ENCODE peak calls at places on chromosomes 7 and 10, in eight cellular contexts. K is dorsolateral prefrontal cortex, I is HFF-Myc, P is HFFc6, X is A172, C is ACHN, R is choroid plexus epithelial cell, D is substantia nigra. B is an unnamed sample.

GRCh38 chr10:97714401-97715258 is 1.1 kb downstream of the MARVELD1 start:
- DNase-seq in I (no peak), P (peak), C (peak), R (peak), D (no peak), X (peak), K (peak), B (no peak)

GRCh38 chr10:101843032-101843991 is at the start of gene KCNIP2:
- DNase-seq in R (no peak), C (no peak), P (no peak), I (no peak), D (no peak), K (peak), X (no peak), B (peak)

GRCh38 chr7:158241919-158242318 is 345.7 kb downstream of the PTPRN2 start:
- DNase-seq in P (no peak), I (no peak), K (no peak), X (no peak), R (no peak), D (no peak), C (no peak), B (no peak)

GRCh38 chr10:100969175-100970075 is at the start of gene SEMA4G:
- DNase-seq in D (no peak), P (no peak), I (no peak), X (no peak), C (peak), R (peak), K (no peak), B (peak)

GRCh38 chr7:119256001-119256400 is 1017.0 kb upstream of the KCND2 start:
- DNase-seq in C (no peak), R (no peak), I (no peak), P (no peak), K (no peak), X (no peak), D (no peak), B (no peak)

GRCh38 chr10:19785366-19785765 is 30.9 kb upstream of the PLXDC2 start:
- DNase-seq in K (no peak), P (no peak), I (no peak), R (no peak), C (no peak), D (no peak), X (no peak), B (no peak)

GRCh38 chr10:103062854-103063642 is 130.0 kb downstream of the NT5C2 start:
- DNase-seq in C (no peak), I (no peak), R (no peak), D (no peak), K (no peak), X (peak), P (no peak), B (peak)

GRCh38 chr10:49187044-49187484 is 1.1 kb downstream of the TMEM273 start:
- DNase-seq in X (no peak), I (no peak), P (no peak), K (no peak), R (no peak), C (no peak), D (no peak), B (no peak)

GRCh38 chr10:130764651-130765050 is 546.9 kb downstream of the TCERG1L start:
- DNase-seq in C (no peak), P (no peak), R (no peak), D (no peak), I (no peak), K (peak), X (no peak), B (no peak)

GRCh38 chr10:23197416-23197861 is 5.3 kb downstream of the PTF1A start:
- DNase-seq in D (no peak), R (no peak), K (no peak), I (no peak), C (no peak), P (no peak), X (no peak), B (no peak)

GRCh38 chr7:128908750-128909385 is 1.6 kb downstream of the KCP start:
- DNase-seq in K (no peak), I (no peak), R (no peak), P (no peak), X (no peak), C (no peak), D (no peak), B (no peak)

GRCh38 chr7:121084748-121085336 is 96.3 kb downstream of the CPED1 start:
- DNase-seq in I (peak), D (no peak), C (peak), X (peak), R (peak), K (no peak), P (peak), B (no peak)

GRCh38 chr10:6123467-6124042 is 34.7 kb downstream of the RBM17 start:
- DNase-seq in R (no peak), X (no peak), D (no peak), C (no peak), P (no peak), I (no peak), K (no peak), B (no peak)

GRCh38 chr7:107687656-107688055 is 27.0 kb downstream of the SLC26A4 start:
- DNase-seq in P (peak), I (peak), R (no peak), D (no peak), X (peak), K (no peak), C (peak), B (no peak)

GRCh38 chr10:1203216-1203615 is 147.0 kb downstream of the WDR37 start:
- DNase-seq in R (no peak), C (no peak), X (no peak), D (no peak), K (no peak), I (no peak), P (no peak), B (no peak)

B was measured in SK-MEL-5.